ENCODE peak calls at places on chromosome 11, in six cellular contexts. Y is GM23338, J is neural progenitor cell, G is OCI-LY7, X is MM.1S, D is hepatocyte. Q is an unnamed sample.

GRCh38 chr11:112797653-112798293 is 163.4 kb upstream of the NCAM1 start:
- DNase-seq in Y (peak), J (peak), G (no peak), X (peak), D (peak), Q (peak)

GRCh38 chr11:111730031-111730430 is 36.2 kb downstream of the PPP2R1B start:
- DNase-seq in Y (no peak), J (no peak), G (no peak), X (no peak), D (no peak), Q (no peak)

GRCh38 chr11:123103326-123103980 is 41.5 kb upstream of the HSPA8 start:
- DNase-seq in Y (peak), J (peak), G (peak), X (peak), D (peak), Q (peak)

GRCh38 chr11:96211433-96211832 is 131.6 kb downstream of the MAML2 start:
- DNase-seq in Y (no peak), J (no peak), G (no peak), X (no peak), D (no peak), Q (no peak)

GRCh38 chr11:130599073-130599654 is 150.7 kb downstream of the ADAMTS15 start:
- DNase-seq in Y (no peak), J (no peak), G (no peak), X (no peak), D (peak), Q (peak)

GRCh38 chr11:129061466-129062194 is 119.0 kb upstream of the TP53AIP1 start:
- DNase-seq in Y (no peak), J (no peak), G (no peak), X (no peak), D (no peak), Q (peak)

GRCh38 chr11:76067099-76067498 is 139.2 kb downstream of the WNT11 start:
- DNase-seq in Y (no peak), J (no peak), G (no peak), X (no peak), D (no peak), Q (peak)

GRCh38 chr11:132632641-132633124 is 899.6 kb downstream of the OPCML start:
- DNase-seq in Y (no peak), J (no peak), G (no peak), X (no peak), D (peak), Q (peak)

GRCh38 chr11:74185695-74186094 is 14.6 kb downstream of the PPME1 start:
- DNase-seq in Y (no peak), J (no peak), G (no peak), X (no peak), D (peak), Q (peak)

GRCh38 chr11:3021125-3021524 is 29.0 kb upstream of the NAP1L4 start:
- DNase-seq in Y (peak), J (peak), G (peak), X (peak), D (peak), Q (peak)

GRCh38 chr11:71999360-71999759 is 651 bp downstream of the IL18BP start:
- DNase-seq in Y (no peak), J (no peak), G (no peak), X (no peak), D (no peak), Q (peak)

GRCh38 chr11:65435981-65436411 is 13.4 kb downstream of the NEAT1 start:
- DNase-seq in Y (no peak), J (no peak), G (no peak), X (peak), D (no peak), Q (peak)

GRCh38 chr11:106152013-106152412 is 74.6 kb downstream of the AASDHPPT start:
- DNase-seq in Y (peak), J (no peak), G (no peak), X (no peak), D (no peak), Q (peak)

GRCh38 chr11:10909141-10909883 is 51.5 kb upstream of the ZBED5 start:
- DNase-seq in Y (peak), J (no peak), G (no peak), X (no peak), D (no peak), Q (peak)

GRCh38 chr11:114571712-114572111 is 12.0 kb upstream of the NXPE1 start:
- DNase-seq in Y (no peak), J (no peak), G (peak), X (no peak), D (no peak), Q (no peak)

GRCh38 chr11:70862093-70862492 is 390.3 kb downstream of the SHANK2 start:
- DNase-seq in Y (no peak), J (peak), G (no peak), X (no peak), D (no peak), Q (no peak)

GRCh38 chr11:6440906-6441358 is at the start of gene HPX:
- DNase-seq in Y (no peak), J (no peak), G (no peak), X (no peak), D (no peak), Q (no peak)

GRCh38 chr11:119284344-119285157 is 32.4 kb downstream of the MCAM start:
- DNase-seq in Y (peak), J (peak), G (peak), X (peak), D (peak), Q (peak)

GRCh38 chr11:81342956-81343355 is 1390.7 kb downstream of the FAM181B start:
- DNase-seq in Y (no peak), J (peak), G (no peak), X (no peak), D (no peak), Q (no peak)

GRCh38 chr11:1230456-1231395 is 7.9 kb downstream of the MUC5B start:
- DNase-seq in Y (no peak), J (no peak), G (no peak), X (no peak), D (no peak), Q (no peak)

GRCh38 chr11:74731301-74732094 is at the start of gene CHRDL2:
- DNase-seq in Y (peak), J (peak), G (no peak), X (no peak), D (peak), Q (peak)

GRCh38 chr11:118537409-118537980 is 6.5 kb downstream of the TMEM25 start:
- DNase-seq in Y (no peak), J (no peak), G (no peak), X (no peak), D (no peak), Q (no peak)

GRCh38 chr11:72216638-72217037 is at the start of gene FOLR2:
- DNase-seq in Y (no peak), J (no peak), G (no peak), X (no peak), D (no peak), Q (no peak)

GRCh38 chr11:122833133-122833470 is 5.2 kb upstream of the CRTAM start:
- DNase-seq in Y (no peak), J (no peak), G (no peak), X (no peak), D (no peak), Q (no peak)

GRCh38 chr11:88288560-88288959 is 49.0 kb downstream of the CTSC start:
- DNase-seq in Y (no peak), J (no peak), G (no peak), X (no peak), D (no peak), Q (no peak)

GRCh38 chr11:79237676-79238075 is 203.2 kb downstream of the TENM4 start:
- DNase-seq in Y (no peak), J (no peak), G (no peak), X (no peak), D (peak), Q (peak)

GRCh38 chr11:16346975-16347374 is 9.4 kb downstream of the SOX6 start:
- DNase-seq in Y (no peak), J (no peak), G (no peak), X (no peak), D (peak), Q (no peak)

GRCh38 chr11:68066742-68067141 is 27.9 kb downstream of the TCIRG1 start:
- DNase-seq in Y (no peak), J (no peak), G (no peak), X (no peak), D (no peak), Q (no peak)

GRCh38 chr11:68065841-68066240 is 27.0 kb downstream of the TCIRG1 start:
- DNase-seq in Y (no peak), J (no peak), G (no peak), X (no peak), D (no peak), Q (no peak)

GRCh38 chr11:68067991-68068390 is 29.2 kb downstream of the TCIRG1 start:
- DNase-seq in Y (no peak), J (no peak), G (no peak), X (no peak), D (no peak), Q (no peak)

DNA sequence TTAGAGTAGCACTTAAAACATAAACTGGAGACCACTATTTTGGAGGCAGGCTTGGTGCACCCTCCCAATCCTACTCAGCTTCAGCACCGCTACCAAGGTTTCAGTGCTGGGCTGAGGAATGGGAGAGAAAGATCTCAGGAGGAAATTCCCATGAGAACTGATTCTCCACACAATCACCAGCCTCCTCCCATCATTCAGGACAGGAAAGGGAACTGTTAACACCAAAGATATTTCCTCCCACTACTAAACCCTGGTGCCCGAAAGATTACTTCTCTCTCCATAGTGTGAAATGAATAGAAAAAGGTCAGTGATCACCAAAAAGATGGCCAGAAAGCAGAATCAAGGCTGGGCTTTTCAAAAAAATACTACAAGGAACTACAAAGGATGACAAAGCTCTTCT is 26.1 kb downstream of the TCIRG1 start:
- DNase-seq in Y (no peak), J (no peak), G (no peak), X (no peak), D (no peak), Q (no peak)
- TF ChIP-seq EZH2phosphoT487 in Y (no peak), J (no peak), G (no peak), X (no peak), D (no peak), Q (no peak)

GRCh38 chr11:14549891-14550290 is 29.7 kb upstream of the PSMA1 start:
- DNase-seq in Y (no peak), J (no peak), G (no peak), X (no peak), D (no peak), Q (no peak)
- H3K4me2 ChIP-seq in Y (no peak), J (no peak), G (no peak), X (no peak), D (no peak), Q (no peak)

DNA sequence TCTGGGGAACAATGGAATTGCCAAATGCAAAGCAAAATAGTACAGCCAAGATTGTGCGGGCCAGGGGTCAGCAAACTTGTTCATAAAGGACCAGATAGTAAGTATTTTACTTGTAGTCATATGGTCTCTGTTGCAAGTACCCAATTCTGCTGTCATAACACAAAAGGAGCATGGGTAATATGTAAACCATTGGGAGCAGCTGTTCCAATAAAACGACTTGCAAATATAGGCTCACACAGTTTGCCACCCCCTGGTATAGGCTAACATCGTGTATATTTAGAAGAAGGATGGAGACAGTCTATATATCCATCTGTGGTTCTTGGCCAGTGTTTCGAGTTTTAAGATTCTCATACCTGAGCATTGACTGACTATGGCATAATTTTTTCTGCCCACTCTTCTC is 15.6 kb downstream of the SDHAF2 start:
- DNase-seq in Y (no peak), J (no peak), G (no peak), X (no peak), D (no peak), Q (no peak)
- H3K27ac ChIP-seq in Y (peak), J (no peak), G (no peak), X (peak), D (no peak), Q (peak)

GRCh38 chr11:102591160-102591718 is 33.9 kb downstream of the MMP20 start:
- DNase-seq in Y (peak), J (no peak), G (no peak), X (no peak), D (no peak), Q (no peak)

GRCh38 chr11:102592634-102593581 is 32.2 kb downstream of the MMP20 start:
- DNase-seq in Y (peak), J (peak), G (peak), X (peak), D (no peak), Q (peak)

GRCh38 chr11:102587722-102588121 is 37.4 kb downstream of the MMP20 start:
- DNase-seq in Y (no peak), J (no peak), G (no peak), X (no peak), D (no peak), Q (no peak)

GRCh38 chr11:102589047-102589459 is 36.1 kb downstream of the MMP20 start:
- DNase-seq in Y (no peak), J (no peak), G (no peak), X (no peak), D (no peak), Q (no peak)

GRCh38 chr11:102590646-102591045 is 34.5 kb downstream of the MMP20 start:
- DNase-seq in Y (no peak), J (no peak), G (no peak), X (no peak), D (no peak), Q (peak)
- TF ChIP-seq EZH2phosphoT487 in Y (no peak), J (no peak), G (no peak), X (no peak), D (no peak), Q (no peak)

Q was measured in GM23248.